ENCODE peak calls at places on chromosome 15, in ten cellular contexts. R, W, Z, B, D, U, Y, C, V and G are unnamed samples.

GRCh38 chr15:60526127-60526616 is 47.2 kb upstream of the ICE2 start:
- DNase-seq in D (no peak), R (no peak), Z (no peak), C (no peak), W (no peak), B (no peak), V (peak), U (peak), Y (no peak), G (no peak)

GRCh38 chr15:69300129-69300588 is 1.4 kb downstream of the PAQR5 start:
- DNase-seq in W (no peak), V (no peak), U (no peak), Y (no peak), C (no peak), R (no peak), B (no peak), Z (no peak), D (no peak), G (no peak)

GRCh38 chr15:38036790-38037338 is 102.4 kb downstream of the TMCO5A start:
- DNase-seq in W (no peak), U (no peak), V (no peak), D (no peak), R (no peak), Z (no peak), C (no peak), Y (no peak), B (no peak), G (no peak)

GRCh38 chr15:26126819-26127387 is 263.8 kb upstream of the ATP10A start:
- DNase-seq in U (no peak), C (no peak), W (no peak), R (no peak), Y (no peak), B (no peak), D (no peak), V (no peak), Z (no peak), G (no peak)

GRCh38 chr15:93179704-93180103 is 90.7 kb upstream of the RGMA start:
- DNase-seq in U (no peak), W (no peak), C (no peak), B (no peak), D (no peak), Y (no peak), Z (no peak), V (no peak), R (no peak), G (no peak)

GRCh38 chr15:74709011-74709410 is 13.2 kb upstream of the EDC3 start:
- DNase-seq in U (no peak), V (no peak), D (no peak), Z (no peak), W (no peak), C (peak), Y (no peak), R (peak), B (no peak), G (no peak)

GRCh38 chr15:85545757-85546156 is 165.4 kb downstream of the AKAP13 start:
- DNase-seq in Z (no peak), D (no peak), U (no peak), V (no peak), R (no peak), C (peak), B (no peak), Y (no peak), W (no peak), G (no peak)

GRCh38 chr15:25094066-25094465 is 139.3 kb downstream of the SNRPN start:
- DNase-seq in V (no peak), B (no peak), D (no peak), C (no peak), U (no peak), Y (no peak), W (no peak), Z (no peak), R (no peak), G (no peak)

GRCh38 chr15:80887148-80887547 is 102.5 kb downstream of the MESD start:
- DNase-seq in D (no peak), U (no peak), Y (no peak), R (no peak), Z (no peak), B (no peak), W (no peak), C (no peak), V (no peak), G (no peak)

GRCh38 chr15:91908401-91908800 is 54.9 kb downstream of the SLCO3A1 start:
- DNase-seq in W (peak), Y (no peak), B (no peak), D (peak), C (peak), V (no peak), U (no peak), R (peak), Z (no peak), G (no peak)

GRCh38 chr15:52010633-52011595 is 8.1 kb upstream of the MAPK6 start:
- DNase-seq in V (no peak), B (no peak), U (peak), R (no peak), D (peak), C (peak), Y (no peak), Z (peak), W (peak), G (peak)

GRCh38 chr15:39786444-39787056 is 3.9 kb upstream of the FSIP1 start:
- DNase-seq in B (no peak), U (no peak), Z (no peak), Y (no peak), R (no peak), V (no peak), D (peak), C (peak), W (peak), G (peak)

GRCh38 chr15:67396109-67396508 is 124.8 kb upstream of the C15orf61 start:
- DNase-seq in D (no peak), C (no peak), R (no peak), W (no peak), Z (no peak), B (no peak), V (no peak), Y (no peak), U (no peak), G (no peak)

GRCh38 chr15:78264304-78265136 is at the start of gene DNAJA4:
- DNase-seq in V (peak), C (peak), Z (peak), W (no peak), R (no peak), U (peak), B (peak), Y (peak), D (peak), G (no peak)

GRCh38 chr15:73930371-73930770 is 4.1 kb downstream of the LOXL1 start:
- DNase-seq in D (peak), V (peak), R (peak), W (no peak), Z (no peak), Y (peak), U (no peak), B (peak), C (peak), G (no peak)

GRCh38 chr15:80699981-80700380 is 4.9 kb downstream of the ABHD17C start:
- DNase-seq in D (peak), U (no peak), W (no peak), V (no peak), C (no peak), B (no peak), Z (no peak), R (no peak), Y (no peak), G (no peak)

GRCh38 chr15:38069506-38069905 is 135.1 kb downstream of the TMCO5A start:
- DNase-seq in B (no peak), C (peak), U (no peak), R (peak), V (peak), W (peak), Z (no peak), Y (peak), D (peak), G (peak)

GRCh38 chr15:42593143-42593542 is 17.7 kb downstream of the STARD9 start:
- DNase-seq in U (peak), V (peak), Z (no peak), D (peak), W (no peak), C (no peak), Y (peak), B (no peak), R (no peak), G (no peak)

GRCh38 chr15:52031542-52031941 is 12.5 kb downstream of the MAPK6 start:
- DNase-seq in W (peak), B (no peak), C (no peak), Y (no peak), U (no peak), R (no peak), D (no peak), Z (no peak), V (no peak), G (no peak)

GRCh38 chr15:41969851-41970431 is 2.4 kb downstream of the EHD4 start:
- DNase-seq in C (no peak), D (peak), Y (no peak), B (no peak), U (no peak), W (no peak), R (no peak), Z (peak), V (no peak), G (no peak)

GRCh38 chr15:101498731-101499480 is 9.4 kb upstream of the PCSK6 start:
- DNase-seq in B (no peak), C (no peak), U (no peak), Z (no peak), R (no peak), V (no peak), D (no peak), Y (no peak), W (no peak), G (no peak)

GRCh38 chr15:82043726-82044372 is 2.0 kb downstream of the MEX3B start:
- DNase-seq in V (peak), Y (no peak), D (peak), W (no peak), B (peak), R (no peak), Z (no peak), C (peak), U (no peak), G (no peak)